ENCODE peak calls at places on chromosome 19, in eight cellular contexts. F is epithelial cell of esophagus; O is T-helper 1 cell; X is kidney; V is AG10803; J is stimulated activated CD4-positive, alpha-beta T cell treated with anti-CD3 and anti-CD28 coated beads, TNF-alpha, amount 100 ng/mL, for 4 hours; B is left ventricle myocardium superior; A is activated T-helper 2 cell treated with anti-CD3 and anti-CD28 coated beads, Interferon-gamma antibody, Interleukin-2, Interleukin-4, amounts not matched to agents 10 μg/mL and 5 μg/mL and 100 μg/mL, durations not matched to agents 14 hours and 24 hours and 36 hours. E is an unnamed sample.
A peak's percentile ranks its signal among the peaks of the same experiment; 100 is the strongest.

GRCh38 chr19:54094601-54095000 is 6.0 kb downstream of the OSCAR start:
- DNase-seq in F (no peak), O (no peak), X (peak; percentile 12), V (no peak), J (no peak), B (no peak), A (no peak), E (no peak)

GRCh38 chr19:54478677-54479266 is 5.7 kb upstream of the CDC42EP5 start:
- DNase-seq in F (peak; percentile 57), O (no peak), X (peak; percentile 3), V (peak; percentile 48), J (no peak), B (no peak), A (no peak), E (no peak)

GRCh38 chr19:289651-290538 is 1.3 kb downstream of the PLPP2 start:
- DNase-seq in F (peak; percentile 94), O (no peak), X (peak; percentile 88), V (peak; percentile 24), J (no peak), B (no peak), A (no peak), E (no peak)

GRCh38 chr19:33458807-33459206 is 62.8 kb downstream of the PEPD start:
- DNase-seq in F (no peak), O (no peak), X (peak; percentile 51), V (no peak), J (no peak), B (no peak), A (no peak), E (no peak)

GRCh38 chr19:11138659-11139526 is 16.7 kb downstream of the SPC24 start:
- DNase-seq in F (peak; percentile 55), O (no peak), X (peak; percentile 96), V (peak; percentile 83), J (no peak), B (peak; percentile 89), A (no peak), E (no peak)

GRCh38 chr19:42634409-42635232 is 39.9 kb upstream of the CEACAM8 start:
- DNase-seq in F (peak; percentile 51), O (no peak), X (no peak), V (peak; percentile 25), J (no peak), B (no peak), A (peak; percentile 39), E (peak; percentile 27)

GRCh38 chr19:39408392-39409206 is 2.0 kb downstream of the ZFP36 start:
- DNase-seq in F (peak; percentile 64), O (no peak), X (peak; percentile 10), V (peak; percentile 53), J (no peak), B (no peak), A (no peak), E (no peak)

GRCh38 chr19:42596391-42597071 is 1.8 kb upstream of the CEACAM8 start:
- DNase-seq in F (peak; percentile 15), O (no peak), X (peak; percentile 69), V (no peak), J (peak; percentile 12), B (peak; percentile 45), A (no peak), E (peak; percentile 27)

GRCh38 chr19:46745521-46746280 is at the start of gene FKRP:
- DNase-seq in F (no peak), O (no peak), X (peak; percentile 79), V (no peak), J (peak; percentile 38), B (peak; percentile 63), A (no peak), E (no peak)

GRCh38 chr19:2479556-2480194 is 3.7 kb downstream of the GADD45B start:
- DNase-seq in F (no peak), O (no peak), X (peak; percentile 76), V (no peak), J (no peak), B (no peak), A (no peak), E (peak; percentile 63)

GRCh38 chr19:40466219-40467006 is at the start of gene SPTBN4:
- DNase-seq in F (peak; percentile 5), O (no peak), X (peak; percentile 86), V (no peak), J (peak; percentile 47), B (peak; percentile 60), A (peak; percentile 18), E (peak; percentile 55)

GRCh38 chr19:38228491-38229439 is 4.7 kb upstream of the DPF1 start:
- DNase-seq in F (no peak), O (no peak), X (no peak), V (no peak), J (no peak), B (peak; percentile 46), A (no peak), E (no peak)

GRCh38 chr19:40461669-40462221 is 3.8 kb downstream of the BLVRB start:
- DNase-seq in F (no peak), O (no peak), X (no peak), V (no peak), J (no peak), B (peak; percentile 59), A (no peak), E (peak; percentile 24)

GRCh38 chr19:58150328-58150921 is at the start of gene ZNF329:
- DNase-seq in F (peak; percentile 88), O (peak; percentile 78), X (peak; percentile 95), V (peak; percentile 74), J (peak; percentile 91), B (peak; percentile 93), A (peak; percentile 82), E (peak; percentile 92)

GRCh38 chr19:57558525-57558924 is 1.1 kb downstream of the ZNF550 start:
- DNase-seq in F (peak; percentile 23), O (no peak), X (no peak), V (peak; percentile 15), J (no peak), B (no peak), A (no peak), E (no peak)

GRCh38 chr19:16336571-16336970 is 11.9 kb downstream of the KLF2 start:
- DNase-seq in F (no peak), O (no peak), X (no peak), V (peak; percentile 83), J (no peak), B (no peak), A (no peak), E (no peak)

GRCh38 chr19:6103217-6103644 is 7.1 kb downstream of the RFX2 start:
- DNase-seq in F (peak; percentile 100), O (no peak), X (no peak), V (peak; percentile 99), J (no peak), B (peak; percentile 79), A (no peak), E (no peak)

GRCh38 chr19:23716792-23717191 is 29.8 kb upstream of the ZNF675 start:
- DNase-seq in F (peak; percentile 38), O (no peak), X (no peak), V (no peak), J (no peak), B (no peak), A (no peak), E (no peak)

GRCh38 chr19:29467824-29468401 is 57.9 kb upstream of the VSTM2B start:
- DNase-seq in F (peak; percentile 3), O (no peak), X (no peak), V (peak; percentile 20), J (no peak), B (no peak), A (no peak), E (no peak)

GRCh38 chr19:52889076-52889475 is 8.4 kb downstream of the ZNF320 start:
- DNase-seq in F (no peak), O (no peak), X (no peak), V (no peak), J (no peak), B (no peak), A (no peak), E (no peak)

GRCh38 chr19:2034729-2035589 is 16.1 kb downstream of the MKNK2 start:
- DNase-seq in F (peak; percentile 60), O (peak; percentile 50), X (peak; percentile 87), V (no peak), J (no peak), B (peak; percentile 47), A (peak; percentile 55), E (peak; percentile 65)

GRCh38 chr19:16078311-16078758 is 2.0 kb downstream of the TPM4 start:
- DNase-seq in F (peak; percentile 87), O (no peak), X (peak; percentile 45), V (peak; percentile 78), J (no peak), B (no peak), A (no peak), E (peak; percentile 15)

GRCh38 chr19:54312436-54313362 is at the start of gene LILRA5:
- DNase-seq in F (no peak), O (no peak), X (no peak), V (no peak), J (no peak), B (peak; percentile 58), A (no peak), E (peak; percentile 36)

GRCh38 chr19:8145969-8146368 is 3.4 kb downstream of the FBN3 start:
- DNase-seq in F (no peak), O (no peak), X (no peak), V (no peak), J (no peak), B (no peak), A (no peak), E (no peak)

GRCh38 chr19:43555185-43555770 is 20.0 kb downstream of the XRCC1 start:
- DNase-seq in F (peak; percentile 80), O (peak; percentile 52), X (peak; percentile 69), V (peak; percentile 68), J (peak; percentile 52), B (peak; percentile 53), A (peak; percentile 72), E (peak; percentile 56)

GRCh38 chr19:40802300-40803169 is 3.5 kb downstream of the EGLN2 start:
- DNase-seq in F (peak; percentile 30), O (no peak), X (no peak), V (no peak), J (no peak), B (peak; percentile 89), A (no peak), E (no peak)

GRCh38 chr19:16868423-16869130 is 20.2 kb upstream of the F2RL3 start:
- DNase-seq in F (no peak), O (no peak), X (peak; percentile 64), V (no peak), J (no peak), B (no peak), A (no peak), E (no peak)

GRCh38 chr19:17165715-17166114 is 49.4 kb upstream of the USE1 start:
- DNase-seq in F (no peak), O (no peak), X (no peak), V (no peak), J (no peak), B (no peak), A (no peak), E (no peak)

GRCh38 chr19:10780368-10780767 is 55.6 kb downstream of the TMED1 start:
- DNase-seq in F (peak; percentile 36), O (no peak), X (no peak), V (peak; percentile 24), J (no peak), B (no peak), A (no peak), E (no peak)

GRCh38 chr19:1309977-1310852 is 24.5 kb downstream of the EFNA2 start:
- DNase-seq in F (no peak), O (no peak), X (no peak), V (no peak), J (no peak), B (no peak), A (no peak), E (no peak)

GRCh38 chr19:50736338-50736737 is 13.2 kb downstream of the CLEC11A start:
- DNase-seq in F (no peak), O (no peak), X (no peak), V (no peak), J (no peak), B (no peak), A (no peak), E (no peak)

GRCh38 chr19:14614099-14614412 is 31.2 kb downstream of the CLEC17A start:
- DNase-seq in F (no peak), O (no peak), X (no peak), V (no peak), J (no peak), B (no peak), A (no peak), E (peak; percentile 89)